ENCODE peak calls at places on chromosomes 12 and 14, in eight cellular contexts. T, D, H, W, G, B, P and A are unnamed samples.

GRCh38 chr12:131101006-131101405 is 147.3 kb downstream of the ADGRD1 start:
- DNase-seq in T (no peak), D (no peak), H (no peak), W (no peak), G (no peak), B (no peak), P (no peak), A (no peak)

GRCh38 chr12:91204416-91204815 is 21.8 kb upstream of the DCN start:
- DNase-seq in T (no peak), D (no peak), H (no peak), W (no peak), G (no peak), B (no peak), P (no peak), A (no peak)

GRCh38 chr12:52044284-52044983 is 6.8 kb upstream of the NR4A1 start:
- DNase-seq in T (peak), D (no peak), H (no peak), W (no peak), G (no peak), B (peak), P (peak), A (no peak)

GRCh38 chr12:84077692-84078091 is 834.9 kb downstream of the SLC6A15 start:
- DNase-seq in T (no peak), D (no peak), H (no peak), W (no peak), G (no peak), B (no peak), P (no peak), A (no peak)

GRCh38 chr14:55913324-55914035 is 204.7 kb upstream of the PELI2 start:
- DNase-seq in T (no peak), D (no peak), H (no peak), W (no peak), G (no peak), B (no peak), P (no peak), A (no peak)

GRCh38 chr12:110175201-110175600 is 51.0 kb downstream of the IFT81 start:
- DNase-seq in T (no peak), D (no peak), H (no peak), W (no peak), G (no peak), B (no peak), P (no peak), A (no peak)

GRCh38 chr14:104504172-104504735 is 75.3 kb upstream of the C14orf180 start:
- DNase-seq in T (no peak), D (no peak), H (no peak), W (no peak), G (no peak), B (no peak), P (no peak), A (no peak)

GRCh38 chr12:43210437-43211197 is 341.4 kb downstream of the ADAMTS20 start:
- DNase-seq in T (no peak), D (no peak), H (peak), W (no peak), G (no peak), B (no peak), P (no peak), A (no peak)

GRCh38 chr12:95054206-95054605 is 19.2 kb downstream of the NR2C1 start:
- DNase-seq in T (no peak), D (no peak), H (no peak), W (no peak), G (no peak), B (no peak), P (no peak), A (no peak)

GRCh38 chr12:46049665-46050064 is 59.3 kb upstream of the SCAF11 start:
- DNase-seq in T (no peak), D (no peak), H (no peak), W (no peak), G (no peak), B (no peak), P (no peak), A (no peak)

GRCh38 chr14:75445958-75446357 is 18.1 kb downstream of the JDP2 start:
- DNase-seq in T (no peak), D (no peak), H (no peak), W (no peak), G (no peak), B (no peak), P (no peak), A (no peak)

GRCh38 chr14:34161351-34162169 is 210.7 kb upstream of the EGLN3 start:
- DNase-seq in T (no peak), D (peak), H (no peak), W (no peak), G (no peak), B (no peak), P (no peak), A (peak)

GRCh38 chr12:26473291-26473690 is 277.9 kb downstream of the SSPN start:
- DNase-seq in T (peak), D (no peak), H (peak), W (no peak), G (peak), B (no peak), P (no peak), A (no peak)

GRCh38 chr12:116598341-116599284 is 39.4 kb downstream of the MAP1LC3B2 start:
- DNase-seq in T (no peak), D (no peak), H (no peak), W (no peak), G (no peak), B (no peak), P (no peak), A (no peak)

GRCh38 chr14:104745431-104745830 is 7.5 kb upstream of the SIVA1 start:
- DNase-seq in T (no peak), D (no peak), H (no peak), W (no peak), G (no peak), B (no peak), P (no peak), A (no peak)

GRCh38 chr12:1013618-1014489 is 22.8 kb downstream of the ERC1 start:
- DNase-seq in T (peak), D (no peak), H (no peak), W (no peak), G (no peak), B (no peak), P (no peak), A (no peak)

GRCh38 chr14:69956970-69957369 is 77.8 kb downstream of the SMOC1 start:
- DNase-seq in T (peak), D (no peak), H (no peak), W (no peak), G (no peak), B (no peak), P (peak), A (no peak)

GRCh38 chr12:56521209-56521589 is 421 bp upstream of the RBMS2 start:
- DNase-seq in T (no peak), D (no peak), H (no peak), W (no peak), G (no peak), B (peak), P (no peak), A (no peak)

GRCh38 chr14:32050839-32051238 is 26.3 kb upstream of the ARHGAP5 start:
- DNase-seq in T (no peak), D (no peak), H (no peak), W (no peak), G (no peak), B (no peak), P (no peak), A (no peak)

GRCh38 chr12:7114851-7115250 is 5.8 kb upstream of the C1RL start:
- DNase-seq in T (no peak), D (no peak), H (no peak), W (no peak), G (no peak), B (no peak), P (no peak), A (no peak)

GRCh38 chr12:123089125-123089524 is 61.8 kb downstream of the PITPNM2 start:
- DNase-seq in T (no peak), D (no peak), H (no peak), W (no peak), G (peak), B (no peak), P (no peak), A (no peak)

GRCh38 chr14:61177279-61178225 is 103.6 kb downstream of the TMEM30B start:
- DNase-seq in T (no peak), D (no peak), H (no peak), W (no peak), G (no peak), B (no peak), P (no peak), A (no peak)

GRCh38 chr12:88493651-88494050 is 86.6 kb downstream of the KITLG start:
- DNase-seq in T (peak), D (no peak), H (no peak), W (no peak), G (no peak), B (no peak), P (no peak), A (no peak)

GRCh38 chr14:41986726-41987125 is 380.1 kb downstream of the LRFN5 start:
- DNase-seq in T (no peak), D (no peak), H (no peak), W (no peak), G (no peak), B (no peak), P (no peak), A (no peak)

GRCh38 chr12:94732367-94732990 is 82.1 kb upstream of the TMCC3 start:
- DNase-seq in T (no peak), D (no peak), H (no peak), W (no peak), G (no peak), B (no peak), P (peak), A (no peak)

GRCh38 chr12:19846561-19846960 is 407.3 kb downstream of the AEBP2 start:
- DNase-seq in T (no peak), D (no peak), H (no peak), W (no peak), G (no peak), B (no peak), P (no peak), A (no peak)

GRCh38 chr14:49962616-49963015 is 69.7 kb downstream of the ARF6 start:
- DNase-seq in T (no peak), D (peak), H (peak), W (no peak), G (no peak), B (peak), P (no peak), A (no peak)

GRCh38 chr12:98421336-98421735 is 94.1 kb upstream of the TMPO start:
- DNase-seq in T (peak), D (no peak), H (no peak), W (no peak), G (no peak), B (no peak), P (no peak), A (no peak)

GRCh38 chr12:117098361-117099217 is 627 bp downstream of the TESC start:
- DNase-seq in T (no peak), D (peak), H (peak), W (no peak), G (no peak), B (peak), P (no peak), A (peak)

GRCh38 chr14:93952829-93953228 is 23.5 kb downstream of the ASB2 start:
- DNase-seq in T (no peak), D (no peak), H (no peak), W (no peak), G (no peak), B (no peak), P (no peak), A (peak)

GRCh38 chr14:71086571-71086970 is 179.3 kb downstream of the PCNX1 start:
- DNase-seq in T (no peak), D (no peak), H (no peak), W (no peak), G (no peak), B (no peak), P (peak), A (no peak)

GRCh38 chr12:59407799-59408198 is 188.0 kb upstream of the SLC16A7 start:
- DNase-seq in T (no peak), D (no peak), H (no peak), W (no peak), G (no peak), B (no peak), P (no peak), A (no peak)

GRCh38 chr12:14810953-14811483 is 3.0 kb downstream of the SMCO3 start:
- DNase-seq in T (peak), D (no peak), H (no peak), W (no peak), G (no peak), B (peak), P (no peak), A (peak)